ENCODE peak calls at places on chromosome 13, in five cellular contexts. F, O, B, K and A are unnamed samples.
A peak's percentile ranks its signal among the peaks of the same experiment; 100 is the strongest.

GRCh38 chr13:37313383-37313782 is 207.9 kb upstream of the CSNK1A1L start:
- DNase-seq in B (no peak), K (no peak), F (no peak), O (no peak), A (no peak)

GRCh38 chr13:22454586-22454985 is 726.2 kb upstream of the SGCG start:
- DNase-seq in K (no peak), F (no peak), O (no peak), B (no peak), A (no peak)

GRCh38 chr13:72686766-72687165 is 40.7 kb downstream of the MZT1 start:
- DNase-seq in F (no peak), B (no peak), K (no peak), O (no peak), A (no peak)

GRCh38 chr13:65911546-65912193 is 1318.5 kb downstream of the PCDH9 start:
- DNase-seq in F (no peak), O (no peak), B (no peak), K (no peak), A (no peak)

GRCh38 chr13:54884645-54885044 is 1856.0 kb downstream of the OLFM4 start:
- DNase-seq in O (no peak), F (no peak), B (no peak), K (no peak), A (no peak)

GRCh38 chr13:86193281-86193680 is 394.1 kb upstream of the SLITRK6 start:
- DNase-seq in K (no peak), B (no peak), F (no peak), O (no peak), A (no peak)

GRCh38 chr13:106103779-106104178 is 431.7 kb downstream of the EFNB2 start:
- DNase-seq in F (no peak), O (peak; percentile 19), B (no peak), K (no peak), A (no peak)

GRCh38 chr13:23921451-23921888 is 24.2 kb upstream of the C1QTNF9B start:
- DNase-seq in K (peak; percentile 13), O (no peak), F (no peak), B (peak; percentile 27), A (no peak)

GRCh38 chr13:64591981-64592380 is 2638.2 kb downstream of the PCDH9 start:
- DNase-seq in B (no peak), O (no peak), K (no peak), F (no peak), A (no peak)

GRCh38 chr13:28597641-28598040 is 61.3 kb upstream of the POMP start:
- DNase-seq in K (no peak), B (no peak), O (no peak), F (no peak), A (no peak)

GRCh38 chr13:30341815-30342570 is 34.6 kb upstream of the KATNAL1 start:
- DNase-seq in F (peak; percentile 76), O (no peak), B (peak; percentile 83), K (no peak), A (peak; percentile 91)

GRCh38 chr13:33262554-33262953 is 23.0 kb downstream of the STARD13 start:
- DNase-seq in K (no peak), B (no peak), O (no peak), F (peak; percentile 46), A (no peak)

GRCh38 chr13:28584873-28585317 is 74.0 kb upstream of the POMP start:
- DNase-seq in O (no peak), F (no peak), K (no peak), B (no peak), A (no peak)

GRCh38 chr13:106449096-106449495 is 86.4 kb downstream of the EFNB2 start:
- DNase-seq in B (no peak), F (no peak), O (no peak), K (no peak), A (no peak)

GRCh38 chr13:29260684-29261083 is 334.8 kb downstream of the SLC7A1 start:
- DNase-seq in K (no peak), F (no peak), O (no peak), B (no peak), A (no peak)

GRCh38 chr13:98825659-98826058 is 73.2 kb upstream of the SLC15A1 start:
- DNase-seq in O (no peak), B (no peak), K (no peak), F (no peak), A (no peak)

GRCh38 chr13:31168736-31169135 is 7.0 kb upstream of the HSPH1 start:
- DNase-seq in F (peak; percentile 76), O (no peak), K (no peak), B (no peak), A (no peak)

GRCh38 chr13:48575014-48575413 is 42.1 kb upstream of the RCBTB2 start:
- DNase-seq in O (no peak), K (no peak), F (no peak), B (no peak), A (no peak)

GRCh38 chr13:102847272-102848234 is 1.7 kb downstream of the ERCC5 start:
- DNase-seq in K (no peak), F (no peak), B (no peak), O (no peak), A (no peak)

GRCh38 chr13:114155923-114156883 is 22.9 kb upstream of the CFAP97D2 start:
- DNase-seq in K (no peak), O (no peak), B (no peak), F (no peak), A (no peak)

GRCh38 chr13:101492251-101492910 is 39.9 kb downstream of the ITGBL1 start:
- DNase-seq in F (no peak), O (no peak), K (no peak), B (no peak), A (no peak)

GRCh38 chr13:94419304-94419943 is 60.1 kb downstream of the DCT start:
- DNase-seq in O (no peak), B (no peak), K (no peak), F (no peak), A (no peak)

GRCh38 chr13:50592412-50593145 is 250.9 kb downstream of the DLEU7 start:
- DNase-seq in B (no peak), F (no peak), K (no peak), O (no peak), A (no peak)

GRCh38 chr13:41763772-41764171 is 197.1 kb downstream of the VWA8 start:
- DNase-seq in B (no peak), K (peak; percentile 10), F (no peak), O (no peak), A (no peak)

GRCh38 chr13:30898721-30899188 is 7.3 kb upstream of the MEDAG start:
- DNase-seq in K (no peak), B (peak; percentile 67), O (no peak), F (no peak), A (no peak)

GRCh38 chr13:48542581-48543341 is 9.9 kb upstream of the RCBTB2 start:
- DNase-seq in K (no peak), O (no peak), B (peak; percentile 46), F (peak; percentile 43), A (no peak)

GRCh38 chr13:110564472-110564985 is 3.0 kb upstream of the RAB20 start:
- DNase-seq in F (no peak), O (no peak), K (no peak), B (no peak), A (no peak)

GRCh38 chr13:110566201-110566600 is 4.7 kb upstream of the RAB20 start:
- DNase-seq in O (no peak), K (no peak), B (no peak), F (no peak), A (no peak)

GRCh38 chr13:110562696-110563462 is 1.4 kb upstream of the RAB20 start:
- DNase-seq in K (no peak), F (no peak), B (no peak), O (no peak), A (no peak)

GRCh38 chr13:110563463-110563774 is 1.9 kb upstream of the RAB20 start:
- DNase-seq in F (no peak), O (no peak), B (no peak), K (no peak), A (no peak)

DNA sequence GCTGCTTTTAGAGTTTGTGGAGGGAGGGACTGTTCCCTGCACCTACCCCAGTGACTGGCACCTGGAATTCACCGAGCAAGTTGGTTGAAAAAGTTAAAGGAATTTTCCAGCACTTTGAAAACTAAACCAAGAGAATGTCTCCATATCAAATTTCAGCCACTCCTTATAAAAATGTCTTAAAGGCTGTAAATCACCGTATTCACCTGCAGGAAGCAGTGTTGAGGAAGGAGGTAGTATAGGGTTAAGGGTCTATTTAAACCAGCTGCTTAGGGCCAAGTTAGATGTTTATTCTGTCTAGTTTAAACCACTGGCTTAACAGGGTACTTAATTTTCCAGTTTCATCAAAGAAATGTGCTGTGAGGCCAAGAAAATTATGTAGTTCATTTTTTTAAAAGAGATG is 3.8 kb upstream of the RAB20 start:
- DNase-seq in K (no peak), O (no peak), B (no peak), F (no peak), A (no peak)
- TF ChIP-seq EP300 in K (no peak), O (no peak), B (no peak), F (no peak), A (no peak)

DNA sequence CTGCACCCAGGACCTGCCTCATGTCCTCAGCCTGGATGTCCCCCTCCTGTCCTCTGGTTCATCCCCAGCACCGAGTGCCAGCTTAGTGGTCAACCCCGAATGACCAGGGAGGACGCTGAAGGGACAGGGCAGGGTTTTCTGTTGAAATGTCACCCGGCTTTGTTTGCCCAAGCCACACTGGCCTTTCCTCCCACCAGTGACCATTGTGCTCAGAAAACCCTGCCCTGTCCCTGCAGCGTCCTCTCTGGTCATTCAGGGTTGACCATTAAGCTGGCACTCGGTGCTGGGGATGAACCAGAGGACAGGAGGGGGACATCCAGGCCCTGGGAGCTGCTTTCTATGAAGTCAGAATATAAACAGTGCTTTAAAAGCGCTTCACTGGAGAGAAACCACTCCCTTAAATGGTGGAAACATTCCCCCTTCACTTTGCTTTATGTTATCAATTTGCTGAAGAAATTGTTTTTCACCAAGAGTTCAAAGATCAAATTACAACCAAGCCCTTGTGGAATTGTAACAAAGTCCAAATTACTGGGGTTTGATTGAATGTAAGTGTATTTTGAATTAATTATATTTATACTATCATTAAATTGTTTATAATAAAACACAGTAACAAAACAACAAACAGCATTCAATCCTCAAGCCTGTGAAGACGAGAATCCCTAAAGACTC is 21.4 kb downstream of the CARS2 start:
- DNase-seq in B (no peak), O (no peak), K (no peak), F (no peak), A (no peak)
- TF ChIP-seq EP300 in B (no peak), O (no peak), K (no peak), F (no peak), A (no peak)

DNA sequence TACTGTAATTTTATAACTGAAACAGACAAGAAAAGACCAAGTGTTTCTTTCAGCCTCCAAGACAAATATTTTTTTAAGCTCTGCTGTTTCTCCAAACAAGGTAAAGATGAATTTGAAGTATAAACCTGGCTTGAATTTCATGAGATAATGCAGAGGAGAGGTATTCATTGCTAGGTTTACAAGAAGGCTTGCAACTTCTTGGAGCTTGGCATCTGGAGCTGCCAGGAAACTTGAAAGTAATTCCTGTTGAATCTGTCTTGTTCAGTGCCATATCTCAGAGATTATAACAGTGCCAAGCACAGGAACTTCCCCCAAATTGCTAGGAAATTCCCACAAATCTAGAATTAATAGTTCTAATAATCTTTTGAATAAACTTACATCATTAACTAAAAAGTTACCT is 70.9 kb downstream of the CDK8 start:
- DNase-seq in F (no peak), B (no peak), O (no peak), K (no peak), A (no peak)
- TF ChIP-seq EP300 in F (no peak), B (no peak), O (no peak), K (no peak), A (no peak)

DNA sequence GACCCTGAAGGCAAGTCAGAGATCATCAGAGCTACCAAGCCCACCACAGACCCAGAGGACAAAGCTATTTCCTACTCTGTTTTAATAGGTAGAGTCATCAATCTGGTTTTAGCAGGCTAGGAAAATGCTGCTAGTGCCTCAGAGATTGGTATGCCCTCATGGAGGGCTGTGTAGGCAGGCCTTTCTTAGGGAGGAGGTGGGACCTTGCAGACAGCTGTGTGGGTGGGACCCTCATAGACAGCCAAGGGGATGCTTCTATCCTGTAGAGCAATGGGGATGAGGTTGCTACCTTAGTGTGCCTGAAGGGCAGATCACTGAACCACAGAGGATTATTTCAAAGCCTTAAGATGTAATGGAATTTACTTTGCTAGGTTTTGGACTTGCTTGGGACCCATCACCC is 534.9 kb upstream of the KLF12 start:
- DNase-seq in F (no peak), K (no peak), B (no peak), O (no peak), A (no peak)
- TF ChIP-seq EP300 in F (no peak), K (no peak), B (no peak), O (no peak), A (no peak)